ENCODE peak calls at places on chromosomes 1 and 21, in six cellular contexts. E, M, F, J, Z and S are unnamed samples.

GRCh38 chr1:215473943-215474342 is 93.2 kb upstream of the KCTD3 start:
- DNase-seq in E (peak; percentile 5), Z (no peak), F (no peak), J (no peak), M (no peak), S (no peak)

GRCh38 chr1:237864338-237865244 is 26.1 kb downstream of the ZP4 start:
- DNase-seq in M (peak; percentile 81), Z (peak; percentile 83), E (no peak), J (no peak), F (no peak), S (peak; percentile 65)

GRCh38 chr1:11273595-11274234 is 717 bp downstream of the UBIAD1 start:
- DNase-seq in M (no peak), Z (peak; percentile 31), E (no peak), F (no peak), J (no peak), S (no peak)

GRCh38 chr1:93907718-93908117 is 1.5 kb downstream of the GCLM start:
- DNase-seq in J (no peak), F (no peak), Z (peak; percentile 4), E (peak; percentile 54), M (no peak), S (no peak)

GRCh38 chr1:198932351-198932991 is 293.6 kb downstream of the PTPRC start:
- DNase-seq in F (no peak), M (no peak), J (no peak), Z (no peak), E (peak; percentile 75), S (no peak)

GRCh38 chr1:45499415-45499769 is 481 bp downstream of the CCDC163 start:
- DNase-seq in F (no peak), E (no peak), M (peak; percentile 79), Z (no peak), J (peak; percentile 55), S (no peak)

GRCh38 chr1:211920141-211920572 is 89.6 kb upstream of the LPGAT1 start:
- DNase-seq in M (no peak), J (no peak), F (no peak), Z (no peak), E (peak; percentile 69), S (no peak)

GRCh38 chr1:9873385-9873784 is 36.7 kb downstream of the CTNNBIP1 start:
- DNase-seq in E (no peak), F (no peak), M (no peak), J (no peak), Z (no peak), S (no peak)

GRCh38 chr1:10267319-10267718 is 56.9 kb downstream of the KIF1B start:
- DNase-seq in Z (no peak), M (no peak), J (no peak), E (peak; percentile 38), F (no peak), S (no peak)

GRCh38 chr1:20112279-20113000 is 6.9 kb downstream of the PLA2G2D start:
- DNase-seq in M (no peak), J (no peak), F (no peak), Z (no peak), E (no peak), S (no peak)

GRCh38 chr21:41631564-41632461 is 123.9 kb upstream of the TMPRSS2 start:
- DNase-seq in E (no peak), Z (no peak), M (no peak), J (no peak), F (no peak), S (no peak)

GRCh38 chr21:16125274-16125673 is 395.5 kb downstream of the USP25 start:
- DNase-seq in E (no peak), Z (no peak), M (no peak), J (no peak), F (no peak), S (no peak)

GRCh38 chr21:38269567-38269917 is 12.8 kb downstream of the KCNJ15 start:
- DNase-seq in J (no peak), Z (peak; percentile 37), M (no peak), F (no peak), E (no peak), S (no peak)

GRCh38 chr1:221947731-221948130 is 205.8 kb upstream of the DUSP10 start:
- DNase-seq in Z (no peak), E (no peak), F (no peak), J (no peak), M (no peak), S (no peak)

GRCh38 chr1:215557992-215558626 is 9.0 kb upstream of the KCTD3 start:
- DNase-seq in Z (no peak), J (no peak), M (no peak), E (no peak), F (no peak), S (no peak)

GRCh38 chr1:147496571-147496970 is 44.7 kb upstream of the BCL9 start:
- DNase-seq in M (no peak), E (peak; percentile 37), F (no peak), Z (peak; percentile 39), J (no peak), S (no peak)

GRCh38 chr21:35922618-35923017 is 137.7 kb downstream of the SETD4 start:
- DNase-seq in M (no peak), J (no peak), Z (no peak), E (peak; percentile 83), F (no peak), S (no peak)

GRCh38 chr1:99304725-99305282 is 40.5 kb downstream of the PLPPR4 start:
- DNase-seq in Z (no peak), F (no peak), E (no peak), J (no peak), M (no peak), S (no peak)

GRCh38 chr21:33432496-33432895 is 29.3 kb downstream of the IFNGR2 start:
- DNase-seq in M (no peak), E (no peak), F (no peak), Z (no peak), J (no peak), S (no peak)

GRCh38 chr1:23417570-23417969 is 7.0 kb downstream of the TCEA3 start:
- DNase-seq in F (no peak), E (no peak), J (no peak), Z (no peak), M (no peak), S (no peak)

GRCh38 chr1:29878501-29878900 is 642.2 kb downstream of the PTPRU start:
- DNase-seq in F (no peak), E (no peak), M (no peak), J (no peak), Z (no peak), S (no peak)

GRCh38 chr1:105337427-105337826 is 1587.7 kb downstream of the AMY1C start:
- DNase-seq in J (no peak), M (no peak), Z (no peak), F (no peak), E (no peak), S (no peak)

GRCh38 chr1:209672705-209673630 is 2.2 kb upstream of the G0S2 start:
- DNase-seq in F (no peak), M (no peak), E (no peak), Z (no peak), J (no peak), S (no peak)

GRCh38 chr1:209670441-209671082 is 4.7 kb upstream of the G0S2 start:
- DNase-seq in J (no peak), E (no peak), Z (no peak), M (no peak), F (no peak), S (no peak)

GRCh38 chr1:209662879-209663327 is 10.7 kb upstream of the LAMB3 start:
- DNase-seq in Z (no peak), E (no peak), F (no peak), M (no peak), J (no peak), S (no peak)

GRCh38 chr1:209667103-209667502 is 8.1 kb upstream of the G0S2 start:
- DNase-seq in M (no peak), Z (no peak), F (no peak), E (no peak), J (no peak), S (no peak)

GRCh38 chr1:209667701-209668100 is 7.5 kb upstream of the G0S2 start:
- DNase-seq in J (no peak), F (no peak), Z (no peak), M (no peak), E (no peak), S (no peak)
- H3K27ac ChIP-seq in J (no peak overlapping the region), F (no peak overlapping the region), Z (no peak overlapping the region), M (no peak overlapping the region), E (no peak overlapping the region), S (no peak overlapping the region)

GRCh38 chr1:21311016-21311415 is 20.8 kb upstream of the ECE1 start:
- DNase-seq in F (no peak), E (no peak), J (no peak), Z (no peak), M (no peak), S (peak; percentile 66)
- H3K27ac ChIP-seq in F (no peak overlapping the region), E (no peak overlapping the region), J (no peak overlapping the region), Z (no peak overlapping the region), M (no peak overlapping the region), S (peak overlapping the region; percentile 91)

DNA sequence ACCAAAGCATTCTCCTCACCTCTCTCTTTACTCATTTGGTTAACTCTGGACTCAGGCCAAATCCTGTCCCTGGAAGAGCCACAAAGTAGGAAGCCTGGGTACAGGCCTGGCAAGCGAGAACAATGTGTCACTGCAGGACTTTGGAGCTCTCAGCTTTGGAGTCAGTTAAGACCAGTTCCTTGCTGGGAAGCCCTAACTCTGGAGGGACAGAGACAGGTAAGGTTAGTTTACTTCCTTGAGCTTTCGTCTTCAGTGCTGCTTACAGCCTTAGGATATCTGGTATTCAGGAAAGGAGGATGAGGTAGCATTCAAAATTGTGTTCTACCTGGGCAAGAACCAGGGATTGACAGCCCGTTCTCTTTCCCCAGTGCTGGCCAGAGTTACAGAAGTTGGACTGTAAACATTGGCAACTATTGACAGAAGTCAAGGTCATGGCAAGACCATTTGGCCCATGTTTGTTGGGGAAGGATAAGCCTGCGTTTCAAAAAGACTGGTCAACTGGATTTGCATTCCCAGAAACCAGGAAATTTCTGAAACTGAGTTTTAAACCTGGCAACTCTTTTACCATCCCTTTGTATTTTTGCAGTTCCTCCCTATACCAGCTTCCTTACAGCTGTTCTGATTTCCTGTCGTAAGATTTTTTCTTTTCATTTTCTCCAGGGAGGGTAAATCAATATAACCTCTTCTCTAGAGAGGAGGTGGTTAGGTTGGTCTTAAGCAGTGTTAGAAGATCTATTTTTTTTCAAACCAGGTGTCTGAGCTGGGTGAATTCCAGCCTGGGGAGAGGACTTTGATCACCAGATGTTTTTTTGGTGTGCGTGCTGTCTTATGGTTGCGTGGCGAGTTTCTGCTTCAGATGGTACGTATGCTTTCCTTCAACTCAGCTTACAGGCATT is at the start of gene C4BPB:
- DNase-seq in F (no peak), E (no peak), Z (peak; percentile 9), M (no peak), J (no peak), S (no peak)
- H3K27ac ChIP-seq in F (no peak within 1 kb of the TSS), E (no peak within 1 kb of the TSS), Z (no peak within 1 kb of the TSS), M (no peak within 1 kb of the TSS), J (peak within 1 kb of the TSS; percentile 23), S (no peak within 1 kb of the TSS)

GRCh38 chr1:167136191-167136614 is 42.3 kb downstream of the STYXL2 start:
- DNase-seq in E (peak; percentile 12), F (no peak), M (no peak), J (no peak), Z (peak; percentile 47), S (no peak)

GRCh38 chr1:167135281-167135840 is 41.5 kb downstream of the STYXL2 start:
- DNase-seq in J (no peak), F (no peak), Z (peak; percentile 35), M (no peak), E (no peak), S (no peak)

GRCh38 chr1:167141963-167142362 is 48.1 kb downstream of the STYXL2 start:
- DNase-seq in F (no peak), E (no peak), J (no peak), Z (no peak), M (no peak), S (no peak)

GRCh38 chr1:167138703-167139102 is 44.8 kb downstream of the STYXL2 start:
- DNase-seq in M (no peak), F (no peak), E (no peak), Z (no peak), J (no peak), S (no peak)

GRCh38 chr1:167137285-167138192 is 43.7 kb downstream of the STYXL2 start:
- DNase-seq in F (no peak), M (no peak), E (no peak), J (no peak), Z (peak; percentile 21), S (no peak)
- H3K27ac ChIP-seq in F (no peak overlapping the region), M (no peak overlapping the region), E (no peak overlapping the region), J (no peak overlapping the region), Z (peak overlapping the region; percentile 62), S (no peak overlapping the region)